ENCODE peak calls at places on chromosome X, in five cellular contexts. One of them, this sample, is unnamed.

GRCh38 chrX:131703646-131704045 is 159.8 kb downstream of the OR13H1 start:
- DNase-seq in activated B cell treated with CpG ODN at 0.5 μM for 24 hours: no peak
- DNase-seq in RWPE1: no peak
- DNase-seq in HFFc6: peak
- DNase-seq in CD8-positive, alpha-beta T cell: no peak
- DNase-seq in this sample: no peak

GRCh38 chrX:35665311-35665710 is 132.8 kb upstream of the MAGEB16 start:
- DNase-seq in activated B cell treated with CpG ODN at 0.5 μM for 24 hours: no peak
- DNase-seq in RWPE1: no peak
- DNase-seq in HFFc6: no peak
- DNase-seq in CD8-positive, alpha-beta T cell: no peak
- DNase-seq in this sample: no peak

GRCh38 chrX:152824841-152825374 is 5.6 kb downstream of the CETN2 start:
- DNase-seq in activated B cell treated with CpG ODN at 0.5 μM for 24 hours: no peak
- DNase-seq in RWPE1: no peak
- DNase-seq in HFFc6: peak
- DNase-seq in CD8-positive, alpha-beta T cell: no peak
- DNase-seq in this sample: no peak

GRCh38 chrX:44344687-44345086 is 1.2 kb upstream of the EFHC2 start:
- DNase-seq in activated B cell treated with CpG ODN at 0.5 μM for 24 hours: no peak
- DNase-seq in RWPE1: no peak
- DNase-seq in HFFc6: no peak
- DNase-seq in CD8-positive, alpha-beta T cell: no peak
- DNase-seq in this sample: no peak

GRCh38 chrX:154840856-154841255 is 6.4 kb upstream of the SMIM9 start:
- DNase-seq in activated B cell treated with CpG ODN at 0.5 μM for 24 hours: no peak
- DNase-seq in RWPE1: peak
- DNase-seq in HFFc6: peak
- DNase-seq in CD8-positive, alpha-beta T cell: no peak
- DNase-seq in this sample: no peak

GRCh38 chrX:120857240-120857639 is 18.4 kb downstream of the CT47B1 start:
- DNase-seq in activated B cell treated with CpG ODN at 0.5 μM for 24 hours: no peak
- DNase-seq in RWPE1: no peak
- DNase-seq in HFFc6: no peak
- DNase-seq in CD8-positive, alpha-beta T cell: no peak
- DNase-seq in this sample: no peak

GRCh38 chrX:77527233-77528001 is 80.2 kb downstream of the FGF16 start:
- DNase-seq in activated B cell treated with CpG ODN at 0.5 μM for 24 hours: no peak
- DNase-seq in RWPE1: no peak
- DNase-seq in HFFc6: no peak
- DNase-seq in CD8-positive, alpha-beta T cell: no peak
- DNase-seq in this sample: no peak

GRCh38 chrX:121258545-121258944 is 211.1 kb downstream of the GLUD2 start:
- DNase-seq in activated B cell treated with CpG ODN at 0.5 μM for 24 hours: no peak
- DNase-seq in RWPE1: no peak
- DNase-seq in HFFc6: no peak
- DNase-seq in CD8-positive, alpha-beta T cell: no peak
- DNase-seq in this sample: no peak

GRCh38 chrX:23952984-23953907 is 45.4 kb downstream of the CXorf58 start:
- DNase-seq in activated B cell treated with CpG ODN at 0.5 μM for 24 hours: peak
- DNase-seq in RWPE1: no peak
- DNase-seq in HFFc6: no peak
- DNase-seq in CD8-positive, alpha-beta T cell: peak
- DNase-seq in this sample: peak

GRCh38 chrX:114619874-114620273 is 36.0 kb downstream of the HTR2C start:
- DNase-seq in activated B cell treated with CpG ODN at 0.5 μM for 24 hours: no peak
- DNase-seq in RWPE1: no peak
- DNase-seq in HFFc6: no peak
- DNase-seq in CD8-positive, alpha-beta T cell: no peak
- DNase-seq in this sample: no peak

GRCh38 chrX:123736333-123736921 is 3.6 kb upstream of the THOC2 start:
- DNase-seq in activated B cell treated with CpG ODN at 0.5 μM for 24 hours: no peak
- DNase-seq in RWPE1: no peak
- DNase-seq in HFFc6: peak
- DNase-seq in CD8-positive, alpha-beta T cell: no peak
- DNase-seq in this sample: no peak

GRCh38 chrX:101230636-101231035 is 11.1 kb downstream of the DRP2 start:
- DNase-seq in activated B cell treated with CpG ODN at 0.5 μM for 24 hours: no peak
- DNase-seq in RWPE1: no peak
- DNase-seq in HFFc6: peak
- DNase-seq in CD8-positive, alpha-beta T cell: no peak
- DNase-seq in this sample: no peak

GRCh38 chrX:108219949-108220601 is 128.5 kb downstream of the ATG4A start:
- DNase-seq in activated B cell treated with CpG ODN at 0.5 μM for 24 hours: no peak
- DNase-seq in RWPE1: no peak
- DNase-seq in HFFc6: no peak
- DNase-seq in CD8-positive, alpha-beta T cell: no peak
- DNase-seq in this sample: no peak

GRCh38 chrX:19630776-19631707 is 115.7 kb upstream of the MAP3K15 start:
- DNase-seq in activated B cell treated with CpG ODN at 0.5 μM for 24 hours: no peak
- DNase-seq in RWPE1: no peak
- DNase-seq in HFFc6: no peak
- DNase-seq in CD8-positive, alpha-beta T cell: no peak
- DNase-seq in this sample: no peak

GRCh38 chrX:134908235-134908834 is 82.5 kb upstream of the SMIM10 start:
- DNase-seq in activated B cell treated with CpG ODN at 0.5 μM for 24 hours: no peak
- DNase-seq in RWPE1: no peak
- DNase-seq in HFFc6: peak
- DNase-seq in CD8-positive, alpha-beta T cell: no peak
- DNase-seq in this sample: no peak

GRCh38 chrX:39946822-39947221 is 150.9 kb downstream of the BCOR start:
- DNase-seq in activated B cell treated with CpG ODN at 0.5 μM for 24 hours: no peak
- DNase-seq in RWPE1: no peak
- DNase-seq in HFFc6: peak
- DNase-seq in CD8-positive, alpha-beta T cell: no peak
- DNase-seq in this sample: no peak

GRCh38 chrX:81957900-81958545 is 756.1 kb downstream of the SH3BGRL start:
- DNase-seq in activated B cell treated with CpG ODN at 0.5 μM for 24 hours: no peak
- DNase-seq in RWPE1: no peak
- DNase-seq in HFFc6: no peak
- DNase-seq in CD8-positive, alpha-beta T cell: no peak
- DNase-seq in this sample: no peak

GRCh38 chrX:45479196-45479834 is 278.6 kb upstream of the DIPK2B start:
- DNase-seq in activated B cell treated with CpG ODN at 0.5 μM for 24 hours: no peak
- DNase-seq in RWPE1: peak
- DNase-seq in HFFc6: peak
- DNase-seq in CD8-positive, alpha-beta T cell: no peak
- DNase-seq in this sample: no peak

GRCh38 chrX:85111347-85111746 is 107.7 kb downstream of the APOOL start:
- DNase-seq in activated B cell treated with CpG ODN at 0.5 μM for 24 hours: no peak
- DNase-seq in RWPE1: no peak
- DNase-seq in HFFc6: no peak
- DNase-seq in CD8-positive, alpha-beta T cell: no peak
- DNase-seq in this sample: no peak

GRCh38 chrX:130287071-130287770 is 18.5 kb upstream of the ZNF280C start:
- DNase-seq in activated B cell treated with CpG ODN at 0.5 μM for 24 hours: no peak
- DNase-seq in RWPE1: no peak
- DNase-seq in HFFc6: no peak
- DNase-seq in CD8-positive, alpha-beta T cell: no peak
- DNase-seq in this sample: no peak

GRCh38 chrX:71912156-71912555 is 1.5 kb downstream of the NHSL2 start:
- DNase-seq in activated B cell treated with CpG ODN at 0.5 μM for 24 hours: no peak
- DNase-seq in RWPE1: no peak
- DNase-seq in HFFc6: no peak
- DNase-seq in CD8-positive, alpha-beta T cell: no peak
- DNase-seq in this sample: no peak

GRCh38 chrX:69083785-69084184 is 81.5 kb downstream of the PJA1 start:
- DNase-seq in activated B cell treated with CpG ODN at 0.5 μM for 24 hours: no peak
- DNase-seq in RWPE1: no peak
- DNase-seq in HFFc6: no peak
- DNase-seq in CD8-positive, alpha-beta T cell: no peak
- DNase-seq in this sample: no peak

GRCh38 chrX:101079223-101079622 is 544 bp downstream of the TMEM35A start:
- DNase-seq in activated B cell treated with CpG ODN at 0.5 μM for 24 hours: no peak
- DNase-seq in RWPE1: no peak
- DNase-seq in HFFc6: no peak
- DNase-seq in CD8-positive, alpha-beta T cell: no peak
- DNase-seq in this sample: no peak

GRCh38 chrX:71227370-71228062 is 4.5 kb downstream of the GJB1 start:
- DNase-seq in activated B cell treated with CpG ODN at 0.5 μM for 24 hours: no peak
- DNase-seq in RWPE1: no peak
- DNase-seq in HFFc6: no peak
- DNase-seq in CD8-positive, alpha-beta T cell: no peak
- DNase-seq in this sample: no peak

GRCh38 chrX:8668797-8669196 is 63.1 kb downstream of the ANOS1 start:
- DNase-seq in activated B cell treated with CpG ODN at 0.5 μM for 24 hours: no peak
- DNase-seq in RWPE1: no peak
- DNase-seq in HFFc6: no peak
- DNase-seq in CD8-positive, alpha-beta T cell: no peak
- DNase-seq in this sample: no peak

DNA sequence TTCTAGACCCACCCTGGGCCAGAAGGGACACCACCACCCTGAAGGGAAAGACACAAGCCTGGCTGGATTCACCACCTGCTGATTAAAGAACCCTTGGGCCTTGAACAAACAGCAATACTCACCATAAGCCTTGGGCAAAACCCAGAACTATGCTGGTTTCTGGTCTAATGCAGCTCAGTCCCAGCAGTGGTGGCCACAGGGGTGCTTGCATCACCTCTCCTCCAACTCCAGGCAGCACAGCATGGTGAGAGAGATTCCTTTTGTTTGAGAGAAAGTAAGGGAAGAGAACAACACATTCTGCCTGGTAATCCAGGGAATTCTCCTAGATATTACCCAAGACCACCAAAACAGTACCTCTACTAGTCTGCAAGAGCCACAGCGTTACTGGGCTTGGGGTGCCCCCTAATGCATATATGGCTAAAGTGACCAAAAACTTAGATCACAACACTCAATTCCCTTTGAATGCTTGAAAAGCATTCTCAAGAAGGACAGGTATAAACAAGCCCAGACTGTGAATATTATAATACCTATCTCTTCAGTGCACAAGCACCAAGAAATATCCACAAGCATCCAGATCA is 25.7 kb downstream of the RNF128 start:
- DNase-seq in activated B cell treated with CpG ODN at 0.5 μM for 24 hours: no peak
- DNase-seq in RWPE1: no peak
- DNase-seq in HFFc6: no peak
- DNase-seq in CD8-positive, alpha-beta T cell: no peak
- DNase-seq in this sample: no peak
- TF ChIP-seq CTCF in activated B cell treated with CpG ODN at 0.5 μM for 24 hours: no peak
- TF ChIP-seq CTCF in RWPE1: no peak
- TF ChIP-seq CTCF in HFFc6: peak
- TF ChIP-seq CTCF in CD8-positive, alpha-beta T cell: no peak
- TF ChIP-seq CTCF in this sample: no peak

GRCh38 chrX:119791437-119792231 is at the start of gene RPL39:
- DNase-seq in activated B cell treated with CpG ODN at 0.5 μM for 24 hours: peak
- DNase-seq in RWPE1: peak
- DNase-seq in HFFc6: peak
- DNase-seq in CD8-positive, alpha-beta T cell: peak
- DNase-seq in this sample: peak

DNA sequence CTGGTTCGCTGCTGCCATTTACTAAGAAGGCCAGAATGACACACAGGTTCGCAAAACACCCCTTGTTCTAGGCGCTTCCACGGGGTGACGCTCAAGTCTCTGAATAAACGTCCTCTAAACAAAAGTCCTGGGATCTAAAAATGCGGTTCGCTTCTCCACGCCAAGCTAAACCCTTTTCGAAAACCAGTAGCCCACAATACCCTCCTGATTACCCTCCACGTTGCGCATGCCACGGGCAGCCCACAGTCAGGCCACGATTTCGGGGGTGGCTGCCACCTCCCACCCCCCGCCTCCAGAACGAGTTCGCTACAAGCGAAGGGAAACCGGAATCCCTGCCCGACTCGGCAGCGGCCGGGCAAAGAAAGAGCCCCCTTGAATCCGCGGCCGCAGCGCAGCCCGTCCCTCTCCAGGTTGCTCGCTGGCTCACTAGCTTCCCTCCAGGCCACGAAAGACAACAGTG is 423 bp downstream of the RPL39 start:
- DNase-seq in activated B cell treated with CpG ODN at 0.5 μM for 24 hours: no peak
- DNase-seq in RWPE1: peak
- DNase-seq in HFFc6: peak
- DNase-seq in CD8-positive, alpha-beta T cell: no peak
- DNase-seq in this sample: no peak
- TF ChIP-seq CTCF in activated B cell treated with CpG ODN at 0.5 μM for 24 hours: no peak
- TF ChIP-seq CTCF in RWPE1: no peak
- TF ChIP-seq CTCF in HFFc6: peak
- TF ChIP-seq CTCF in CD8-positive, alpha-beta T cell: no peak
- TF ChIP-seq CTCF in this sample: no peak

GRCh38 chrX:16114640-16115039 is 8.7 kb upstream of the GRPR start:
- DNase-seq in activated B cell treated with CpG ODN at 0.5 μM for 24 hours: no peak
- DNase-seq in RWPE1: no peak
- DNase-seq in HFFc6: peak
- DNase-seq in CD8-positive, alpha-beta T cell: no peak
- DNase-seq in this sample: no peak

GRCh38 chrX:16113978-16114554 is 9.3 kb upstream of the GRPR start:
- DNase-seq in activated B cell treated with CpG ODN at 0.5 μM for 24 hours: no peak
- DNase-seq in RWPE1: no peak
- DNase-seq in HFFc6: no peak
- DNase-seq in CD8-positive, alpha-beta T cell: no peak
- DNase-seq in this sample: no peak

DNA sequence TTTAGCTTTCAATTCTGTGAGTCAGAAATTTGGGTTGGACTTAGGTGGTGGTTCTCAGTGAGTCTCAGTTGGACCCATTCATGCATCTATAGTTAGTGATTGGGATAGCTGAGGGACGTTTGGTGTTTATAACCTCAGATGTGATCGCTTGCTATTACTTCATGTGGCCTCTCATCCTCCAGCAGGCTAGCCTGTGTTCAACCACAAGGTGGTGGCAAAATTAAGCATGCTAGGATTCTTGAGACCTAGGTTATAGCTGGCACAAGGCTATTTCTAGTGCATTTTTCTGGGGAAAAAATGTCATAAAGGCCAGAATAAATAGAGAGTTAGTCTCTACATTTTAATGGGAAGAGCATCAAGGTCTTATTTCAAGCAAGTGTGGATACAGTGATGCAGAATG is 10.9 kb upstream of the GRPR start:
- DNase-seq in activated B cell treated with CpG ODN at 0.5 μM for 24 hours: no peak
- DNase-seq in RWPE1: no peak
- DNase-seq in HFFc6: no peak
- DNase-seq in CD8-positive, alpha-beta T cell: no peak
- DNase-seq in this sample: no peak
- TF ChIP-seq CTCF in activated B cell treated with CpG ODN at 0.5 μM for 24 hours: no peak
- TF ChIP-seq CTCF in RWPE1: no peak
- TF ChIP-seq CTCF in HFFc6: no peak
- TF ChIP-seq CTCF in CD8-positive, alpha-beta T cell: no peak
- TF ChIP-seq CTCF in this sample: no peak

GRCh38 chrX:47232803-47233332 is at the start of gene USP11:
- DNase-seq in activated B cell treated with CpG ODN at 0.5 μM for 24 hours: no peak
- DNase-seq in RWPE1: no peak
- DNase-seq in HFFc6: peak
- DNase-seq in CD8-positive, alpha-beta T cell: peak
- DNase-seq in this sample: no peak

GRCh38 chrX:47232197-47232802 is 509 bp upstream of the USP11 start:
- DNase-seq in activated B cell treated with CpG ODN at 0.5 μM for 24 hours: no peak
- DNase-seq in RWPE1: no peak
- DNase-seq in HFFc6: no peak
- DNase-seq in CD8-positive, alpha-beta T cell: no peak
- DNase-seq in this sample: no peak

GRCh38 chrX:47235691-47236103 is 2.9 kb downstream of the USP11 start:
- DNase-seq in activated B cell treated with CpG ODN at 0.5 μM for 24 hours: no peak
- DNase-seq in RWPE1: no peak
- DNase-seq in HFFc6: no peak
- DNase-seq in CD8-positive, alpha-beta T cell: no peak
- DNase-seq in this sample: no peak

GRCh38 chrX:47233333-47234113 is 714 bp downstream of the USP11 start:
- DNase-seq in activated B cell treated with CpG ODN at 0.5 μM for 24 hours: peak
- DNase-seq in RWPE1: peak
- DNase-seq in HFFc6: peak
- DNase-seq in CD8-positive, alpha-beta T cell: peak
- DNase-seq in this sample: peak

GRCh38 chrX:47234583-47234982 is 1.8 kb downstream of the USP11 start:
- DNase-seq in activated B cell treated with CpG ODN at 0.5 μM for 24 hours: no peak
- DNase-seq in RWPE1: no peak
- DNase-seq in HFFc6: no peak
- DNase-seq in CD8-positive, alpha-beta T cell: no peak
- DNase-seq in this sample: no peak
- TF ChIP-seq CTCF in activated B cell treated with CpG ODN at 0.5 μM for 24 hours: no peak
- TF ChIP-seq CTCF in RWPE1: no peak
- TF ChIP-seq CTCF in HFFc6: no peak
- TF ChIP-seq CTCF in CD8-positive, alpha-beta T cell: no peak
- TF ChIP-seq CTCF in this sample: no peak

This sample was measured in CD14-positive monocyte.